ENCODE peak calls at places on chromosomes 1 and 21, in four cellular contexts. One of them, this sample, is unnamed.

GRCh38 chr21:25934130-25934529 is 199.4 kb downstream of the GABPA start:
- DNase-seq in RWPE1: no peak
- DNase-seq in GM06990: no peak
- DNase-seq in M059J: peak; percentile 66
- DNase-seq in this sample: no peak

GRCh38 chr1:201176931-201177330 is 13.7 kb upstream of the IGFN1 start:
- DNase-seq in M059J: peak; percentile 55
- DNase-seq in RWPE1: peak; percentile 80
- DNase-seq in GM06990: no peak
- DNase-seq in this sample: no peak

GRCh38 chr1:90135306-90135705 is 140.4 kb downstream of the ZNF326 start:
- DNase-seq in M059J: no peak
- DNase-seq in RWPE1: no peak
- DNase-seq in GM06990: no peak
- DNase-seq in this sample: no peak

GRCh38 chr1:25872708-25873107 is 2.8 kb downstream of the PAQR7 start:
- DNase-seq in M059J: no peak
- DNase-seq in RWPE1: no peak
- DNase-seq in GM06990: no peak
- DNase-seq in this sample: no peak

GRCh38 chr1:168342572-168343280 is 62.0 kb downstream of the TBX19 start:
- DNase-seq in RWPE1: peak; percentile 72
- DNase-seq in GM06990: peak; percentile 74
- DNase-seq in M059J: peak; percentile 79
- DNase-seq in this sample: peak; percentile 93

GRCh38 chr1:206582537-206583460 is 29.5 kb downstream of the EIF2D start:
- DNase-seq in GM06990: no peak
- DNase-seq in M059J: no peak
- DNase-seq in RWPE1: no peak
- DNase-seq in this sample: no peak

GRCh38 chr1:170592591-170593111 is 60.7 kb downstream of the GORAB start:
- DNase-seq in RWPE1: no peak
- DNase-seq in M059J: peak; percentile 70
- DNase-seq in GM06990: no peak
- DNase-seq in this sample: no peak

GRCh38 chr1:213244664-213245091 is 193.6 kb downstream of the RPS6KC1 start:
- DNase-seq in M059J: peak; percentile 48
- DNase-seq in RWPE1: peak; percentile 34
- DNase-seq in GM06990: no peak
- DNase-seq in this sample: peak; percentile 44

GRCh38 chr1:2290171-2290578 is 62.1 kb downstream of the SKI start:
- DNase-seq in M059J: peak; percentile 59
- DNase-seq in GM06990: no peak
- DNase-seq in RWPE1: no peak
- DNase-seq in this sample: no peak

GRCh38 chr1:15410223-15410883 is 665 bp downstream of the EFHD2 start:
- DNase-seq in GM06990: no peak
- DNase-seq in M059J: no peak
- DNase-seq in RWPE1: no peak
- DNase-seq in this sample: no peak

GRCh38 chr1:107981277-107981676 is 16.3 kb upstream of the VAV3 start:
- DNase-seq in GM06990: no peak
- DNase-seq in M059J: no peak
- DNase-seq in RWPE1: no peak
- DNase-seq in this sample: no peak

GRCh38 chr1:87706198-87706597 is 377.5 kb downstream of the LMO4 start:
- DNase-seq in GM06990: no peak
- DNase-seq in RWPE1: no peak
- DNase-seq in M059J: no peak
- DNase-seq in this sample: no peak

GRCh38 chr1:191595170-191595569 is 563.1 kb upstream of the RGS18 start:
- DNase-seq in M059J: no peak
- DNase-seq in RWPE1: no peak
- DNase-seq in GM06990: no peak
- DNase-seq in this sample: no peak

GRCh38 chr1:150762559-150762958 is 3.0 kb downstream of the CTSS start:
- DNase-seq in RWPE1: no peak
- DNase-seq in GM06990: no peak
- DNase-seq in M059J: no peak
- DNase-seq in this sample: no peak

GRCh38 chr21:32364801-32365200 is 28.0 kb downstream of the URB1 start:
- DNase-seq in M059J: no peak
- DNase-seq in RWPE1: no peak
- DNase-seq in GM06990: no peak
- DNase-seq in this sample: no peak

GRCh38 chr1:229344937-229345684 is 2.3 kb upstream of the CCSAP start:
- DNase-seq in GM06990: no peak
- DNase-seq in RWPE1: no peak
- DNase-seq in M059J: peak; percentile 9
- DNase-seq in this sample: no peak

This sample was measured in NCI-H526 treated with DMSO at 0.1 percent for 48 hours.